ENCODE peak calls at places on chromosomes 11 and 22, in nine cellular contexts. One of them, this sample, is unnamed.

GRCh38 chr11:65612691-65613090 is 1.3 kb downstream of the MAP3K11 start:
- DNase-seq in HCT116: no peak
- DNase-seq in MM.1S: no peak
- DNase-seq in SK-N-SH: no peak
- DNase-seq in neural progenitor cell: no peak
- DNase-seq in PC-3: no peak
- DNase-seq in hepatocyte: no peak
- DNase-seq in GM23338: no peak
- DNase-seq in GM23248: no peak
- DNase-seq in this sample: no peak

GRCh38 chr22:26714971-26715370 is 57.6 kb downstream of the MIAT start:
- DNase-seq in hepatocyte: no peak
- DNase-seq in HCT116: no peak
- DNase-seq in SK-N-SH: no peak
- DNase-seq in neural progenitor cell: no peak
- DNase-seq in PC-3: no peak
- DNase-seq in MM.1S: no peak
- DNase-seq in GM23248: no peak
- DNase-seq in GM23338: no peak
- DNase-seq in this sample: no peak

GRCh38 chr11:48001438-48002021 is 21.2 kb downstream of the PTPRJ start:
- DNase-seq in GM23338: no peak
- DNase-seq in hepatocyte: no peak
- DNase-seq in neural progenitor cell: no peak
- DNase-seq in MM.1S: no peak
- DNase-seq in SK-N-SH: no peak
- DNase-seq in GM23248: peak; percentile 73
- DNase-seq in PC-3: no peak
- DNase-seq in HCT116: no peak
- DNase-seq in this sample: peak; percentile 75

GRCh38 chr22:30045901-30046715 is 34.2 kb upstream of the HORMAD2 start:
- DNase-seq in MM.1S: no peak
- DNase-seq in hepatocyte: no peak
- DNase-seq in GM23248: no peak
- DNase-seq in HCT116: no peak
- DNase-seq in GM23338: no peak
- DNase-seq in SK-N-SH: no peak
- DNase-seq in PC-3: no peak
- DNase-seq in neural progenitor cell: no peak
- DNase-seq in this sample: no peak

GRCh38 chr11:116610190-116610589 is 162.6 kb downstream of the BUD13 start:
- DNase-seq in HCT116: no peak
- DNase-seq in GM23248: no peak
- DNase-seq in MM.1S: no peak
- DNase-seq in PC-3: no peak
- DNase-seq in neural progenitor cell: no peak
- DNase-seq in hepatocyte: no peak
- DNase-seq in SK-N-SH: no peak
- DNase-seq in GM23338: no peak
- DNase-seq in this sample: no peak

GRCh38 chr11:72832301-72833082 is 18.3 kb downstream of the ATG16L2 start:
- DNase-seq in hepatocyte: no peak
- DNase-seq in GM23248: no peak
- DNase-seq in HCT116: no peak
- DNase-seq in PC-3: peak; percentile 1
- DNase-seq in SK-N-SH: no peak
- DNase-seq in GM23338: no peak
- DNase-seq in neural progenitor cell: no peak
- DNase-seq in MM.1S: no peak
- DNase-seq in this sample: no peak

GRCh38 chr11:6418958-6419611 is at the start of gene APBB1:
- DNase-seq in hepatocyte: peak; percentile 88
- DNase-seq in PC-3: peak; percentile 63
- DNase-seq in SK-N-SH: peak; percentile 96
- DNase-seq in HCT116: no peak
- DNase-seq in MM.1S: peak; percentile 36
- DNase-seq in neural progenitor cell: peak; percentile 89
- DNase-seq in GM23248: peak; percentile 86
- DNase-seq in GM23338: peak; percentile 87
- DNase-seq in this sample: peak; percentile 81

GRCh38 chr22:46068176-46068907 is 82.0 kb upstream of the PPARA start:
- DNase-seq in PC-3: peak; percentile 19
- DNase-seq in MM.1S: no peak
- DNase-seq in GM23248: peak; percentile 71
- DNase-seq in GM23338: no peak
- DNase-seq in SK-N-SH: no peak
- DNase-seq in hepatocyte: no peak
- DNase-seq in HCT116: no peak
- DNase-seq in neural progenitor cell: no peak
- DNase-seq in this sample: no peak

GRCh38 chr11:6410695-6411430 is 8.0 kb downstream of the APBB1 start:
- DNase-seq in SK-N-SH: no peak
- DNase-seq in HCT116: no peak
- DNase-seq in GM23248: no peak
- DNase-seq in PC-3: no peak
- DNase-seq in hepatocyte: no peak
- DNase-seq in GM23338: no peak
- DNase-seq in MM.1S: no peak
- DNase-seq in neural progenitor cell: no peak
- DNase-seq in this sample: no peak

GRCh38 chr22:41517172-41518047 is 26.9 kb downstream of the POLR3H start:
- DNase-seq in SK-N-SH: peak; percentile 75
- DNase-seq in PC-3: peak; percentile 70
- DNase-seq in neural progenitor cell: peak; percentile 71
- DNase-seq in MM.1S: no peak
- DNase-seq in GM23248: peak; percentile 72
- DNase-seq in hepatocyte: peak; percentile 77
- DNase-seq in GM23338: peak; percentile 83
- DNase-seq in HCT116: no peak
- DNase-seq in this sample: no peak

GRCh38 chr11:729492-730074 is 17.7 kb upstream of the TALDO1 start:
- DNase-seq in GM23338: no peak
- DNase-seq in PC-3: no peak
- DNase-seq in HCT116: no peak
- DNase-seq in hepatocyte: no peak
- DNase-seq in GM23248: no peak
- DNase-seq in SK-N-SH: no peak
- DNase-seq in neural progenitor cell: no peak
- DNase-seq in MM.1S: no peak
- DNase-seq in this sample: no peak

GRCh38 chr11:77589521-77590193 is at the start of gene AQP11:
- DNase-seq in hepatocyte: peak; percentile 95
- DNase-seq in SK-N-SH: peak; percentile 96
- DNase-seq in neural progenitor cell: peak; percentile 96
- DNase-seq in MM.1S: peak; percentile 91
- DNase-seq in GM23338: peak; percentile 93
- DNase-seq in GM23248: peak; percentile 89
- DNase-seq in PC-3: peak; percentile 94
- DNase-seq in HCT116: peak; percentile 26
- DNase-seq in this sample: no peak

GRCh38 chr22:41939981-41940852 is 6.7 kb downstream of the CENPM start:
- DNase-seq in PC-3: no peak
- DNase-seq in hepatocyte: no peak
- DNase-seq in GM23338: peak; percentile 34
- DNase-seq in SK-N-SH: no peak
- DNase-seq in HCT116: no peak
- DNase-seq in neural progenitor cell: no peak
- DNase-seq in MM.1S: peak; percentile 89
- DNase-seq in GM23248: no peak
- DNase-seq in this sample: peak; percentile 93

GRCh38 chr22:32619614-32620426 is 145.2 kb downstream of the FBXO7 start:
- DNase-seq in PC-3: peak; percentile 2
- DNase-seq in SK-N-SH: no peak
- DNase-seq in neural progenitor cell: no peak
- DNase-seq in GM23248: peak; percentile 86
- DNase-seq in hepatocyte: no peak
- DNase-seq in MM.1S: no peak
- DNase-seq in HCT116: no peak
- DNase-seq in GM23338: no peak
- DNase-seq in this sample: no peak

GRCh38 chr11:64766881-64767280 is 7.1 kb upstream of the PYGM start:
- DNase-seq in HCT116: no peak
- DNase-seq in MM.1S: no peak
- DNase-seq in hepatocyte: no peak
- DNase-seq in PC-3: no peak
- DNase-seq in SK-N-SH: peak; percentile 8
- DNase-seq in neural progenitor cell: no peak
- DNase-seq in GM23248: no peak
- DNase-seq in GM23338: no peak
- DNase-seq in this sample: no peak

GRCh38 chr11:44763111-44763820 is 36.5 kb downstream of the TSPAN18 start:
- DNase-seq in MM.1S: no peak
- DNase-seq in GM23338: no peak
- DNase-seq in PC-3: no peak
- DNase-seq in SK-N-SH: no peak
- DNase-seq in GM23248: peak; percentile 64
- DNase-seq in hepatocyte: no peak
- DNase-seq in neural progenitor cell: no peak
- DNase-seq in HCT116: no peak
- DNase-seq in this sample: no peak

GRCh38 chr22:36644333-36644757 is 59.2 kb downstream of the CACNG2 start:
- DNase-seq in GM23338: peak; percentile 93
- DNase-seq in HCT116: peak; percentile 45
- DNase-seq in SK-N-SH: no peak
- DNase-seq in MM.1S: peak; percentile 56
- DNase-seq in GM23248: peak; percentile 93
- DNase-seq in PC-3: peak; percentile 94
- DNase-seq in neural progenitor cell: peak; percentile 92
- DNase-seq in hepatocyte: peak; percentile 89
- DNase-seq in this sample: peak; percentile 39

DNA sequence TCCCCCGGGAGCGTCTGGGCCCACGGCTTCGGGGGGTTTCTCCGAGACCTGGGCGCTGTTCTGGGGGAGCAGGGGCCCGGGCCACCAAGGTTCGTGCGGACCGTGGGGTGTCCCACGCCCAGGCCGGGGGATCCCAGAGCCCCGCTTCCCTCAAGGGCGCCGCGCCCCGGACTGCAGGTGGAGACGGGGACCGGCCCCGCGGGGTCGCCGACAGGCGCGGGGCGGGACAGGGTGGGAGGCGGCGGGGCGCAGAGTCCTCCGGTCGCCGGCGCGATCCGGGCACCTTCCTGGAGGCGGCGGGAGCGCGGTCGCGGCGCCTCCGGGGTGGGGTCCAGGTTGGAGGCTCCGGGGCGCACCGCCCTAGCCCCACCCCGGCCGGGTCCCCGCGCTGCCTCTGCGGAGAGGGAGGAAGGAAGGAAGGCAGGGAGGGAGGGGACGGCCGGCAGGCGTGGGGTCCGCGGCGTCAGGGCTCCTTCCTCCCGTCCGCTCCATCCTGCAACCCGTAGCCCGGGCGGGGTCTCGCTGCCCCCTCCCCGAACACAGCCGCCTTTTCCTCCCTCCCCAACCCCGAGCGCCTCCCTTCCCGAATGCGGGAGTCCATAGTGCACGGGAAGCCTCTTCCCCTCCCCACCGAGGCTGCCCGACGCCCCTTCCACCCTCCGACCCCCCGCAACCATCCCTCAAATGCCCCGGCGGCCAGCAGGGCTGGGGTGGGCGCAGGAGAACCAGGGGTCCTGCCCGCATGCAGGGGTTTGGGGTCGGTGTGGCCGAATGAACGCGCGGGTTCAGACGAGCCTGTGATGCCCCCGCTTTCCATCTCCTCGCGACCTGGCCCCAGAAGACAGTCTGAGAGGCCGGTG is 4.3 kb upstream of the ZBED4 start:
- DNase-seq in HCT116: no peak
- DNase-seq in PC-3: no peak
- DNase-seq in SK-N-SH: peak; percentile 54
- DNase-seq in neural progenitor cell: no peak
- DNase-seq in GM23248: no peak
- DNase-seq in hepatocyte: no peak
- DNase-seq in GM23338: no peak
- DNase-seq in MM.1S: no peak
- DNase-seq in this sample: no peak
- TF ChIP-seq EZH2phosphoT487 in HCT116: no peak
- TF ChIP-seq EZH2phosphoT487 in PC-3: no peak
- TF ChIP-seq EZH2phosphoT487 in SK-N-SH: no peak
- TF ChIP-seq EZH2phosphoT487 in neural progenitor cell: peak; percentile 87
- TF ChIP-seq EZH2phosphoT487 in GM23248: peak; percentile 51
- TF ChIP-seq EZH2phosphoT487 in hepatocyte: no peak
- TF ChIP-seq EZH2phosphoT487 in GM23338: no peak
- TF ChIP-seq EZH2phosphoT487 in MM.1S: no peak
- TF ChIP-seq EZH2phosphoT487 in this sample: no peak

GRCh38 chr22:49701380-49702067 is 126.1 kb downstream of the BRD1 start:
- DNase-seq in GM23338: peak; percentile 25
- DNase-seq in neural progenitor cell: no peak
- DNase-seq in hepatocyte: no peak
- DNase-seq in SK-N-SH: no peak
- DNase-seq in HCT116: no peak
- DNase-seq in PC-3: peak; percentile 5
- DNase-seq in GM23248: no peak
- DNase-seq in MM.1S: no peak
- DNase-seq in this sample: peak; percentile 26
- TF ChIP-seq EZH2phosphoT487 in GM23338: no peak
- TF ChIP-seq EZH2phosphoT487 in neural progenitor cell: no peak
- TF ChIP-seq EZH2phosphoT487 in hepatocyte: no peak
- TF ChIP-seq EZH2phosphoT487 in SK-N-SH: no peak
- TF ChIP-seq EZH2phosphoT487 in HCT116: no peak
- TF ChIP-seq EZH2phosphoT487 in PC-3: no peak
- TF ChIP-seq EZH2phosphoT487 in GM23248: no peak
- TF ChIP-seq EZH2phosphoT487 in MM.1S: no peak
- TF ChIP-seq EZH2phosphoT487 in this sample: no peak

GRCh38 chr11:27174672-27175210 is 134.1 kb downstream of the BBOX1 start:
- DNase-seq in GM23248: no peak
- DNase-seq in PC-3: no peak
- DNase-seq in GM23338: no peak
- DNase-seq in neural progenitor cell: no peak
- DNase-seq in HCT116: no peak
- DNase-seq in MM.1S: no peak
- DNase-seq in hepatocyte: no peak
- DNase-seq in SK-N-SH: no peak
- DNase-seq in this sample: no peak
- TF ChIP-seq EZH2phosphoT487 in GM23248: no peak
- TF ChIP-seq EZH2phosphoT487 in PC-3: no peak
- TF ChIP-seq EZH2phosphoT487 in GM23338: no peak
- TF ChIP-seq EZH2phosphoT487 in neural progenitor cell: no peak
- TF ChIP-seq EZH2phosphoT487 in HCT116: no peak
- TF ChIP-seq EZH2phosphoT487 in MM.1S: no peak
- TF ChIP-seq EZH2phosphoT487 in hepatocyte: no peak
- TF ChIP-seq EZH2phosphoT487 in SK-N-SH: no peak
- TF ChIP-seq EZH2phosphoT487 in this sample: no peak

DNA sequence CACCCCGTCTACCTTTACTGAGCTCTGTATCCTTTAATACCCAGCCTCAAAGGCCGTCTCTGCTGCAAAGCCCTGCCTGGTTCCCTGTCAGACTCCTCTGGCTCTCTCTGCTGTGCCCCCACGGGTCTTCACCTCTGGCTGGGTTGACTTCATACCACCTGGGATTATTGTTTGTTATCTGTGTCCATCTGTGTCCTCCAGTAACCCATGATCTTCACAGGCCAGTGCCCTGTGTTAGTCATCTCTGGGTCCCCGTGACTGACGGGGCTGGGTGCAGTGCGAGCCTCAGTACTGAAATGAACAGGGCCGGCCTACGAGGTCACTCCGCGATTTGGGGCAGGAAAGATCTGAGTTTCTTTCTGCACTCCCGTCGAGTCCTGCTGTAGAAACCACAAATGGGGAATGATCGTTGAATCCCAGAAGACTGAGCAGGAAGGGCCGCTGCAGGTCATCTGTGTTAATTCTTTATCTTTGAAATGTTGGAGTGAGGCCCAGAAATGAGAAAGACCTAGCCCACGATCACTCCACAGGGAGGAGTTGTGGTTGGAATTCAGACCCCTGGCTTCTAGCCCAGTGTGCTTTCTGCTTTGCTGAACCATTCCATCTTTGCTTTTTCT is 12.3 kb upstream of the TUB start:
- DNase-seq in neural progenitor cell: no peak
- DNase-seq in hepatocyte: peak; percentile 79
- DNase-seq in HCT116: no peak
- DNase-seq in GM23338: no peak
- DNase-seq in GM23248: peak; percentile 83
- DNase-seq in PC-3: peak; percentile 39
- DNase-seq in SK-N-SH: peak; percentile 70
- DNase-seq in MM.1S: no peak
- DNase-seq in this sample: no peak
- TF ChIP-seq EZH2phosphoT487 in neural progenitor cell: no peak
- TF ChIP-seq EZH2phosphoT487 in hepatocyte: no peak
- TF ChIP-seq EZH2phosphoT487 in HCT116: no peak
- TF ChIP-seq EZH2phosphoT487 in GM23338: no peak
- TF ChIP-seq EZH2phosphoT487 in GM23248: no peak
- TF ChIP-seq EZH2phosphoT487 in PC-3: no peak
- TF ChIP-seq EZH2phosphoT487 in SK-N-SH: no peak
- TF ChIP-seq EZH2phosphoT487 in MM.1S: no peak
- TF ChIP-seq EZH2phosphoT487 in this sample: no peak

This sample was measured in OCI-LY7.